ENCODE peak calls at places on chromosomes 3 and 15, in four cellular contexts. P is lung microvascular endothelial cell; I is activated CD4-positive, alpha-beta T cell treated with anti-CD3 and anti-CD28 coated beads, Interleukin-2, amount 10 ng/mL, durations not matched to agents 7 days and 5 days; M is lower leg skin. U is an unnamed sample.

GRCh38 chr15:80944818-80945217 is 44.8 kb downstream of the MESD start:
- DNase-seq in P (no peak), I (no peak), M (no peak), U (no peak)

GRCh38 chr3:55327131-55327920 is 159.8 kb downstream of the WNT5A start:
- DNase-seq in P (no peak), I (no peak), M (no peak), U (peak)

GRCh38 chr15:35690089-35690488 is 144.1 kb upstream of the DPH6 start:
- DNase-seq in P (no peak), I (no peak), M (no peak), U (no peak)

GRCh38 chr3:23667536-23668429 is 138.0 kb upstream of the UBE2E1 start:
- DNase-seq in P (no peak), I (no peak), M (no peak), U (no peak)

GRCh38 chr3:89504432-89504831 is 397.0 kb downstream of the EPHA3 start:
- DNase-seq in P (no peak), I (no peak), M (no peak), U (no peak)

GRCh38 chr3:178274711-178275110 is 261.5 kb upstream of the KCNMB2 start:
- DNase-seq in P (peak), I (no peak), M (no peak), U (no peak)

GRCh38 chr3:185691622-185692021 is 105.5 kb downstream of the SENP2 start:
- DNase-seq in P (no peak), I (no peak), M (no peak), U (no peak)

GRCh38 chr15:99481406-99481805 is 84.4 kb upstream of the MEF2A start:
- DNase-seq in P (no peak), I (no peak), M (no peak), U (no peak)

GRCh38 chr3:197466586-197467399 is 89.0 kb downstream of the BDH1 start:
- DNase-seq in P (peak), I (no peak), M (no peak), U (peak)

GRCh38 chr3:8887435-8888295 is 75.6 kb downstream of the RAD18 start:
- DNase-seq in P (no peak), I (no peak), M (no peak), U (no peak)

GRCh38 chr3:52879090-52879489 is 18.3 kb downstream of the STIMATE start:
- DNase-seq in P (no peak), I (no peak), M (no peak), U (no peak)